ENCODE peak calls at places on chromosomes 7 and 10, in seven cellular contexts. One of them, this sample, is unnamed.

GRCh38 chr10:92740762-92741161 is 51.0 kb downstream of the HHEX start:
- DNase-seq in AG04450: no peak
- DNase-seq in progenitor cell of endocrine pancreas: no peak
- DNase-seq in astrocyte of the spinal cord: no peak
- DNase-seq in WTC11: no peak
- DNase-seq in fibroblast of the aortic adventitia: peak
- DNase-seq in A549: no peak
- DNase-seq in this sample: no peak

GRCh38 chr7:126856691-126857291 is 395.9 kb downstream of the GRM8 start:
- DNase-seq in AG04450: no peak
- DNase-seq in progenitor cell of endocrine pancreas: no peak
- DNase-seq in astrocyte of the spinal cord: peak
- DNase-seq in WTC11: no peak
- DNase-seq in fibroblast of the aortic adventitia: no peak
- DNase-seq in A549: peak
- DNase-seq in this sample: peak

GRCh38 chr7:117715784-117716445 is 157.3 kb downstream of the CTTNBP2 start:
- DNase-seq in AG04450: peak
- DNase-seq in progenitor cell of endocrine pancreas: peak
- DNase-seq in astrocyte of the spinal cord: peak
- DNase-seq in WTC11: peak
- DNase-seq in fibroblast of the aortic adventitia: peak
- DNase-seq in A549: peak
- DNase-seq in this sample: peak

GRCh38 chr10:71964669-71965515 is 697 bp downstream of the CHST3 start:
- DNase-seq in AG04450: no peak
- DNase-seq in progenitor cell of endocrine pancreas: peak
- DNase-seq in astrocyte of the spinal cord: peak
- DNase-seq in WTC11: peak
- DNase-seq in fibroblast of the aortic adventitia: peak
- DNase-seq in A549: peak
- DNase-seq in this sample: peak

GRCh38 chr10:60388709-60389241 is 900 bp downstream of the ANK3 start:
- DNase-seq in AG04450: no peak
- DNase-seq in progenitor cell of endocrine pancreas: no peak
- DNase-seq in astrocyte of the spinal cord: no peak
- DNase-seq in WTC11: no peak
- DNase-seq in fibroblast of the aortic adventitia: no peak
- DNase-seq in A549: no peak
- DNase-seq in this sample: no peak

GRCh38 chr10:69449841-69450240 is 1.4 kb upstream of the TSPAN15 start:
- DNase-seq in AG04450: no peak
- DNase-seq in progenitor cell of endocrine pancreas: no peak
- DNase-seq in astrocyte of the spinal cord: peak
- DNase-seq in WTC11: peak
- DNase-seq in fibroblast of the aortic adventitia: peak
- DNase-seq in A549: peak
- DNase-seq in this sample: peak

GRCh38 chr10:60942134-60942533 is 1.9 kb downstream of the RHOBTB1 start:
- DNase-seq in AG04450: no peak
- DNase-seq in progenitor cell of endocrine pancreas: no peak
- DNase-seq in astrocyte of the spinal cord: no peak
- DNase-seq in WTC11: no peak
- DNase-seq in fibroblast of the aortic adventitia: no peak
- DNase-seq in A549: no peak
- DNase-seq in this sample: no peak

GRCh38 chr10:62885656-62886461 is 69.7 kb upstream of the EGR2 start:
- DNase-seq in AG04450: no peak
- DNase-seq in progenitor cell of endocrine pancreas: no peak
- DNase-seq in astrocyte of the spinal cord: peak
- DNase-seq in WTC11: no peak
- DNase-seq in fibroblast of the aortic adventitia: peak
- DNase-seq in A549: peak
- DNase-seq in this sample: no peak

GRCh38 chr7:51226042-51226755 is 90.4 kb downstream of the COBL start:
- DNase-seq in AG04450: no peak
- DNase-seq in progenitor cell of endocrine pancreas: no peak
- DNase-seq in astrocyte of the spinal cord: no peak
- DNase-seq in WTC11: no peak
- DNase-seq in fibroblast of the aortic adventitia: no peak
- DNase-seq in A549: no peak
- DNase-seq in this sample: no peak

DNA sequence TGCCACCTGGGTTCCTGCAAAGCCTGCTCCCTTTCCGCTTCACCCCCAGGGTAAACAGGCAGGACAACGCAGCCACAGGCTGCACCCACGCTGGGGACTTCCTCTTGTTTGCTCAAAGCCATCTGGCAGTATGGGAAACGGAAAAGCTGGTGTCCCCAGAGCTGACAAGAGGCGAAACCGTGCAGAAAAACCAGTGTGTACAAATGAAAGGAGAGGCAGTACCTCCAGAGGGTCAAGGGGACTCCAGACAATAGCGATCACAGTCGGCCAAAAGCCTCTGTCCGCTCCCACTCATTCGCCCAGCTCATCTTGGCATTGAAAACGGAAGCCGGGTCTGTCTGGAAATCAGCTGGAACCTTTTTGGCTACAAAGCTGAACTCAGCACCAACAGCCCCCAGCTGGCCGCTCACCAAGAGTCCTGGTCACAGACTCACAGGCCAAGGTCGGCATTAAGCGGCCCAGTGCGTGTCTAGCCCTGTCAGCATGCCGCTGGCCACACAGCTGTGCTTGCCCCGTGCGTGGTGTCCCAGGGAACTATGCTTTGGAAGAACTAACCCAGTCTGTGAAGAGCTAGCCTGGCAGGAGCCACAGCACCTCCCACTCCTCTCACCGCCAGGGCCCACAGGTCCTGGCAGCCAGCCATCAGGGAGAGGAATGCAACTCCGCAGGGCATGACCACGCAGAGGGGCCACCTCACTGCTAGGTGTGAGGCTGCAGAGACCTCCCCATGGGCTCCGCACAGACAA is 10.4 kb downstream of the TNS3 start:
- DNase-seq in AG04450: peak
- DNase-seq in progenitor cell of endocrine pancreas: no peak
- DNase-seq in astrocyte of the spinal cord: peak
- DNase-seq in WTC11: no peak
- DNase-seq in fibroblast of the aortic adventitia: peak
- DNase-seq in A549: peak
- DNase-seq in this sample: no peak
- TF ChIP-seq CTCF in AG04450: peak
- TF ChIP-seq CTCF in progenitor cell of endocrine pancreas: no peak
- TF ChIP-seq CTCF in astrocyte of the spinal cord: no peak
- TF ChIP-seq CTCF in WTC11: no peak
- TF ChIP-seq CTCF in fibroblast of the aortic adventitia: no peak
- TF ChIP-seq CTCF in A549: no peak
- TF ChIP-seq CTCF in this sample: no peak

GRCh38 chr10:86102031-86102430 is 264.6 kb downstream of the GRID1 start:
- DNase-seq in AG04450: no peak
- DNase-seq in progenitor cell of endocrine pancreas: no peak
- DNase-seq in astrocyte of the spinal cord: no peak
- DNase-seq in WTC11: no peak
- DNase-seq in fibroblast of the aortic adventitia: no peak
- DNase-seq in A549: no peak
- DNase-seq in this sample: no peak

GRCh38 chr10:86102446-86102845 is 264.1 kb downstream of the GRID1 start:
- DNase-seq in AG04450: no peak
- DNase-seq in progenitor cell of endocrine pancreas: no peak
- DNase-seq in astrocyte of the spinal cord: no peak
- DNase-seq in WTC11: no peak
- DNase-seq in fibroblast of the aortic adventitia: no peak
- DNase-seq in A549: no peak
- DNase-seq in this sample: no peak

GRCh38 chr10:86099542-86100334 is 266.9 kb downstream of the GRID1 start:
- DNase-seq in AG04450: no peak
- DNase-seq in progenitor cell of endocrine pancreas: no peak
- DNase-seq in astrocyte of the spinal cord: no peak
- DNase-seq in WTC11: no peak
- DNase-seq in fibroblast of the aortic adventitia: no peak
- DNase-seq in A549: no peak
- DNase-seq in this sample: no peak

GRCh38 chr10:86103391-86104101 is 263.0 kb downstream of the GRID1 start:
- DNase-seq in AG04450: no peak
- DNase-seq in progenitor cell of endocrine pancreas: no peak
- DNase-seq in astrocyte of the spinal cord: no peak
- DNase-seq in WTC11: no peak
- DNase-seq in fibroblast of the aortic adventitia: no peak
- DNase-seq in A549: no peak
- DNase-seq in this sample: no peak

GRCh38 chr10:86100581-86101061 is 266.0 kb downstream of the GRID1 start:
- DNase-seq in AG04450: no peak
- DNase-seq in progenitor cell of endocrine pancreas: no peak
- DNase-seq in astrocyte of the spinal cord: no peak
- DNase-seq in WTC11: no peak
- DNase-seq in fibroblast of the aortic adventitia: peak
- DNase-seq in A549: peak
- DNase-seq in this sample: peak
- TF ChIP-seq CTCF in AG04450: peak
- TF ChIP-seq CTCF in progenitor cell of endocrine pancreas: peak
- TF ChIP-seq CTCF in astrocyte of the spinal cord: peak
- TF ChIP-seq CTCF in WTC11: peak
- TF ChIP-seq CTCF in fibroblast of the aortic adventitia: no peak
- TF ChIP-seq CTCF in A549: peak
- TF ChIP-seq CTCF in this sample: peak

GRCh38 chr10:103353281-103353680 is 2.3 kb upstream of the PCGF6 start:
- DNase-seq in AG04450: no peak
- DNase-seq in progenitor cell of endocrine pancreas: no peak
- DNase-seq in astrocyte of the spinal cord: no peak
- DNase-seq in WTC11: no peak
- DNase-seq in fibroblast of the aortic adventitia: no peak
- DNase-seq in A549: peak
- DNase-seq in this sample: no peak
- TF ChIP-seq CTCF in AG04450: no peak
- TF ChIP-seq CTCF in progenitor cell of endocrine pancreas: no peak
- TF ChIP-seq CTCF in astrocyte of the spinal cord: no peak
- TF ChIP-seq CTCF in WTC11: no peak
- TF ChIP-seq CTCF in fibroblast of the aortic adventitia: no peak
- TF ChIP-seq CTCF in A549: no peak
- TF ChIP-seq CTCF in this sample: no peak

DNA sequence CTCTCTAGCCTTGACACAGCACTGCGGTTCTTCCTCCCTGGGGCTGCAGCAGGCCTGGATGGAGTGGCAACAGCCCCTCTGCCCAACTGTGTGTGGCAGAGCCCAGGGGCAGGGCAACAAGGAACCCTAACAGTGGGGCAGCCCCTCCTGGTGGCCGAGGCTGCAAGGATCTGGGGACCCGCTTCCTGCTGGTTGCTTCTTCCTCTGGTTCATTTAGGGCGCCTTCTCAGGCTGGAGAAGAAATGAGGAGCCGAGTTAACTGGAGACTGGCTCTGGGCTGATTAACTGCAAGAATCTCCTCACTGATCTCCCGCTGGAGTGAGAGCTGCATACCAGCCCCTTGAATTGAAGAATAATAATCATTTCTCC is 80.1 kb upstream of the EMX2 start:
- DNase-seq in AG04450: no peak
- DNase-seq in progenitor cell of endocrine pancreas: no peak
- DNase-seq in astrocyte of the spinal cord: no peak
- DNase-seq in WTC11: peak
- DNase-seq in fibroblast of the aortic adventitia: no peak
- DNase-seq in A549: no peak
- DNase-seq in this sample: no peak
- TF ChIP-seq CTCF in AG04450: peak
- TF ChIP-seq CTCF in progenitor cell of endocrine pancreas: no peak
- TF ChIP-seq CTCF in astrocyte of the spinal cord: peak
- TF ChIP-seq CTCF in WTC11: no peak
- TF ChIP-seq CTCF in fibroblast of the aortic adventitia: peak
- TF ChIP-seq CTCF in A549: peak
- TF ChIP-seq CTCF in this sample: no peak

GRCh38 chr10:113922787-113923570 is 68.5 kb downstream of the NHLRC2 start:
- DNase-seq in AG04450: no peak
- DNase-seq in progenitor cell of endocrine pancreas: no peak
- DNase-seq in astrocyte of the spinal cord: no peak
- DNase-seq in WTC11: peak
- DNase-seq in fibroblast of the aortic adventitia: no peak
- DNase-seq in A549: no peak
- DNase-seq in this sample: no peak
- TF ChIP-seq CTCF in AG04450: no peak
- TF ChIP-seq CTCF in progenitor cell of endocrine pancreas: no peak
- TF ChIP-seq CTCF in astrocyte of the spinal cord: no peak
- TF ChIP-seq CTCF in WTC11: no peak
- TF ChIP-seq CTCF in fibroblast of the aortic adventitia: no peak
- TF ChIP-seq CTCF in A549: no peak
- TF ChIP-seq CTCF in this sample: no peak

GRCh38 chr7:82600601-82601000 is 157.0 kb upstream of the CACNA2D1 start:
- DNase-seq in AG04450: no peak
- DNase-seq in progenitor cell of endocrine pancreas: no peak
- DNase-seq in astrocyte of the spinal cord: no peak
- DNase-seq in WTC11: no peak
- DNase-seq in fibroblast of the aortic adventitia: no peak
- DNase-seq in A549: peak
- DNase-seq in this sample: no peak

GRCh38 chr7:82602066-82602465 is 158.5 kb upstream of the CACNA2D1 start:
- DNase-seq in AG04450: no peak
- DNase-seq in progenitor cell of endocrine pancreas: no peak
- DNase-seq in astrocyte of the spinal cord: no peak
- DNase-seq in WTC11: no peak
- DNase-seq in fibroblast of the aortic adventitia: no peak
- DNase-seq in A549: no peak
- DNase-seq in this sample: no peak

GRCh38 chr7:82609746-82610145 is 166.2 kb upstream of the CACNA2D1 start:
- DNase-seq in AG04450: no peak
- DNase-seq in progenitor cell of endocrine pancreas: no peak
- DNase-seq in astrocyte of the spinal cord: no peak
- DNase-seq in WTC11: no peak
- DNase-seq in fibroblast of the aortic adventitia: no peak
- DNase-seq in A549: no peak
- DNase-seq in this sample: no peak

GRCh38 chr7:82599910-82600309 is 156.3 kb upstream of the CACNA2D1 start:
- DNase-seq in AG04450: no peak
- DNase-seq in progenitor cell of endocrine pancreas: no peak
- DNase-seq in astrocyte of the spinal cord: no peak
- DNase-seq in WTC11: no peak
- DNase-seq in fibroblast of the aortic adventitia: no peak
- DNase-seq in A549: no peak
- DNase-seq in this sample: no peak

DNA sequence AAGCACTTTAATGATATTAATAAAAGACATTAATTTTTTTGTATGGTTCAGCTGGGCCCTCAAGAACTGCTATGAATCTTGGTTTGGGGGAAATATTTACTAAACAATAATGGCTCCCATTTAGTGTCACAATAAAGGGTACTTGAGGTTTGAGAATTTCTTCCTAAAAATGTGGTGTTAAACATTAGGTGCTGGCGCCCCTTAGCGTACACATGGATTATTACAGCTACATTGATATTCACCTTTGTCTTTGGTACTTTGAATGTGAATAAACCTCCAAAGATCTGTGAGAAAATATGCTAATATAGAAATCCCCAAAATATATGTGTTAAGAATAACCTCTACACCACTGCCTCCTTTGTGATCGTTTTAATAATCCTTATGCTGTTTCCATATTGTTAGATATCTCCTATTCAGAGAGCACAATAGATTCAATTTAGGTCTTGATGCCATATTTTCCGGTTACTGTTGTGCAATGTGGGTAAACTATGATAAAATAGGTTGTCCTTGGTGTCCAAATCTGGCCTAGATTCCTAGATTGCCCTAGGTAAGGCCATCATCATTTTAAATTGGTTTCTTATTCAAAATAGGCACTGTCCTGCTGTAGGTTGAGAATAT is 161.8 kb upstream of the CACNA2D1 start:
- DNase-seq in AG04450: no peak
- DNase-seq in progenitor cell of endocrine pancreas: no peak
- DNase-seq in astrocyte of the spinal cord: peak
- DNase-seq in WTC11: no peak
- DNase-seq in fibroblast of the aortic adventitia: peak
- DNase-seq in A549: peak
- DNase-seq in this sample: peak
- TF ChIP-seq CTCF in AG04450: peak
- TF ChIP-seq CTCF in progenitor cell of endocrine pancreas: peak
- TF ChIP-seq CTCF in astrocyte of the spinal cord: peak
- TF ChIP-seq CTCF in WTC11: peak
- TF ChIP-seq CTCF in fibroblast of the aortic adventitia: peak
- TF ChIP-seq CTCF in A549: peak
- TF ChIP-seq CTCF in this sample: peak

GRCh38 chr7:75806560-75807307 is 6.9 kb downstream of the CCL24 start:
- DNase-seq in AG04450: no peak
- DNase-seq in progenitor cell of endocrine pancreas: no peak
- DNase-seq in astrocyte of the spinal cord: no peak
- DNase-seq in WTC11: no peak
- DNase-seq in fibroblast of the aortic adventitia: no peak
- DNase-seq in A549: no peak
- DNase-seq in this sample: no peak
- TF ChIP-seq CTCF in AG04450: no peak
- TF ChIP-seq CTCF in progenitor cell of endocrine pancreas: no peak
- TF ChIP-seq CTCF in astrocyte of the spinal cord: no peak
- TF ChIP-seq CTCF in WTC11: no peak
- TF ChIP-seq CTCF in fibroblast of the aortic adventitia: no peak
- TF ChIP-seq CTCF in A549: no peak
- TF ChIP-seq CTCF in this sample: no peak